ENCODE peak calls at places on chromosomes 1 and 21, in ten cellular contexts. Y is Peyer's patch; V is KG1; Q is endothelial cell; L is type B pancreatic cell; T is NCI-H187; F is nucleus accumbens; K is heart left ventricle; C is effector memory CD4-positive, alpha-beta T cell; P is activated CD8-positive, alpha-beta T cell treated with anti-CD3 and anti-CD28 coated beads, Interleukin-2, amount 10 ng/mL, durations not matched to agents 7 days and 5 days. W is an unnamed sample.

GRCh38 chr1:207404849-207405525 is 49.1 kb upstream of the CR2 start:
- DNase-seq in Y (no peak), V (peak), Q (no peak), L (no peak), T (no peak), F (no peak), K (no peak), C (no peak), P (no peak), W (no peak)

GRCh38 chr1:203537806-203538464 is 44.0 kb downstream of the OPTC start:
- DNase-seq in Y (no peak), V (no peak), Q (no peak), L (no peak), T (no peak), F (no peak), K (no peak), C (no peak), P (no peak), W (no peak)

GRCh38 chr1:67916439-67916886 is 83.2 kb upstream of the GNG12 start:
- DNase-seq in Y (no peak), V (no peak), Q (no peak), L (no peak), T (no peak), F (no peak), K (no peak), C (no peak), P (no peak), W (no peak)

GRCh38 chr1:248757784-248758195 is 2.2 kb upstream of the LYPD8 start:
- DNase-seq in Y (peak), V (no peak), Q (no peak), L (no peak), T (no peak), F (no peak), K (no peak), C (no peak), P (no peak), W (no peak)

GRCh38 chr1:32082022-32082421 is 9.3 kb downstream of the TMEM39B start:
- DNase-seq in Y (no peak), V (no peak), Q (no peak), L (no peak), T (no peak), F (no peak), K (no peak), C (no peak), P (no peak), W (no peak)

GRCh38 chr21:38920631-38921398 is 115.1 kb downstream of the ETS2 start:
- DNase-seq in Y (peak), V (no peak), Q (no peak), L (no peak), T (no peak), F (no peak), K (no peak), C (no peak), P (no peak), W (no peak)

GRCh38 chr1:29392486-29393450 is 156.4 kb downstream of the PTPRU start:
- DNase-seq in Y (no peak), V (no peak), Q (no peak), L (peak), T (no peak), F (no peak), K (no peak), C (no peak), P (no peak), W (no peak)

GRCh38 chr1:172270605-172271004 is 149.9 kb upstream of the C1orf105 start:
- DNase-seq in Y (no peak), V (no peak), Q (no peak), L (no peak), T (no peak), F (no peak), K (no peak), C (no peak), P (no peak), W (no peak)

GRCh38 chr1:176033474-176033873 is 173.6 kb downstream of the COP1 start:
- DNase-seq in Y (no peak), V (no peak), Q (no peak), L (no peak), T (no peak), F (no peak), K (no peak), C (no peak), P (no peak), W (no peak)

GRCh38 chr1:245501635-245502034 is 346.9 kb downstream of the KIF26B start:
- DNase-seq in Y (no peak), V (no peak), Q (no peak), L (no peak), T (no peak), F (no peak), K (no peak), C (no peak), P (no peak), W (no peak)

GRCh38 chr1:84353665-84354064 is 44.6 kb upstream of the DNASE2B start:
- DNase-seq in Y (no peak), V (no peak), Q (no peak), L (no peak), T (no peak), F (no peak), K (no peak), C (no peak), P (no peak), W (no peak)

GRCh38 chr1:167447521-167448136 is 70.7 kb downstream of the CD247 start:
- DNase-seq in Y (no peak), V (peak), Q (no peak), L (no peak), T (no peak), F (no peak), K (no peak), C (peak), P (peak), W (peak)

GRCh38 chr1:2502661-2503553 is 23.5 kb downstream of the PANK4 start:
- DNase-seq in Y (no peak), V (no peak), Q (no peak), L (no peak), T (no peak), F (no peak), K (no peak), C (no peak), P (no peak), W (no peak)

GRCh38 chr1:234345237-234345636 is 28.0 kb upstream of the COA6 start:
- DNase-seq in Y (no peak), V (no peak), Q (no peak), L (no peak), T (no peak), F (no peak), K (no peak), C (no peak), P (no peak), W (no peak)

GRCh38 chr1:48943393-48943792 is 166.7 kb upstream of the BEND5 start:
- DNase-seq in Y (no peak), V (no peak), Q (no peak), L (no peak), T (no peak), F (no peak), K (no peak), C (no peak), P (no peak), W (no peak)

W was measured in head of caudate nucleus.